ENCODE peak calls at places on chromosomes 6 and 20, in ten cellular contexts. S, Q, L, V, E, D, P, A, W and J are unnamed samples.

GRCh38 chr6:166998256-166999144 is 697 bp upstream of the CEP43 start:
- DNase-seq in S (no peak), Q (peak), L (peak), V (peak), E (no peak), D (peak), P (no peak), A (peak), W (peak), J (no peak)

GRCh38 chr6:54112171-54112650 is 968 bp downstream of the MLIP start:
- DNase-seq in S (no peak), Q (no peak), L (no peak), V (no peak), E (no peak), D (no peak), P (no peak), A (no peak), W (no peak), J (no peak)

GRCh38 chr6:31267504-31268371 is 4.2 kb downstream of the HLA-C start:
- DNase-seq in S (no peak), Q (peak), L (no peak), V (no peak), E (no peak), D (no peak), P (no peak), A (no peak), W (no peak), J (no peak)

GRCh38 chr6:514396-514973 is 122.9 kb downstream of the IRF4 start:
- DNase-seq in S (no peak), Q (no peak), L (no peak), V (no peak), E (no peak), D (no peak), P (no peak), A (no peak), W (peak), J (no peak)

GRCh38 chr20:14197097-14197496 is 140.3 kb downstream of the FLRT3 start:
- DNase-seq in S (no peak), Q (no peak), L (no peak), V (no peak), E (no peak), D (no peak), P (no peak), A (no peak), W (no peak), J (no peak)

GRCh38 chr6:146770275-146770964 is 171.6 kb downstream of the ADGB start:
- DNase-seq in S (no peak), Q (no peak), L (no peak), V (peak), E (no peak), D (no peak), P (no peak), A (no peak), W (no peak), J (no peak)

GRCh38 chr6:53593001-53593488 is 48.1 kb upstream of the GCLC start:
- DNase-seq in S (no peak), Q (no peak), L (no peak), V (no peak), E (no peak), D (no peak), P (no peak), A (no peak), W (peak), J (peak)

GRCh38 chr20:31719644-31720485 is 2.8 kb downstream of the BCL2L1 start:
- DNase-seq in S (peak), Q (peak), L (no peak), V (no peak), E (no peak), D (no peak), P (no peak), A (no peak), W (no peak), J (peak)

GRCh38 chr6:170052991-170053821 is 237.7 kb downstream of the DLL1 start:
- DNase-seq in S (no peak), Q (peak), L (peak), V (peak), E (no peak), D (no peak), P (no peak), A (no peak), W (no peak), J (no peak)

GRCh38 chr6:38720295-38720694 is 5.2 kb downstream of the DNAH8 start:
- DNase-seq in S (no peak), Q (no peak), L (no peak), V (no peak), E (no peak), D (no peak), P (peak), A (no peak), W (no peak), J (no peak)

GRCh38 chr6:134073156-134073555 is 20.7 kb upstream of the SLC2A12 start:
- DNase-seq in S (no peak), Q (no peak), L (no peak), V (no peak), E (no peak), D (no peak), P (no peak), A (no peak), W (no peak), J (no peak)

GRCh38 chr6:43489277-43490072 is 12.1 kb downstream of the TJAP1 start:
- DNase-seq in S (no peak), Q (no peak), L (no peak), V (no peak), E (no peak), D (no peak), P (no peak), A (no peak), W (no peak), J (no peak)

GRCh38 chr6:114342086-114342825 is 567 bp downstream of the HS3ST5 start:
- DNase-seq in S (no peak), Q (peak), L (peak), V (no peak), E (peak), D (peak), P (no peak), A (no peak), W (no peak), J (no peak)

GRCh38 chr6:157270916-157271315 is 52.4 kb downstream of the TMEM242 start:
- DNase-seq in S (no peak), Q (no peak), L (peak), V (no peak), E (no peak), D (no peak), P (no peak), A (no peak), W (no peak), J (no peak)

GRCh38 chr6:36874016-36874442 is 574 bp downstream of the PPIL1 start:
- DNase-seq in S (peak), Q (peak), L (peak), V (no peak), E (no peak), D (peak), P (no peak), A (no peak), W (peak), J (no peak)

DNA sequence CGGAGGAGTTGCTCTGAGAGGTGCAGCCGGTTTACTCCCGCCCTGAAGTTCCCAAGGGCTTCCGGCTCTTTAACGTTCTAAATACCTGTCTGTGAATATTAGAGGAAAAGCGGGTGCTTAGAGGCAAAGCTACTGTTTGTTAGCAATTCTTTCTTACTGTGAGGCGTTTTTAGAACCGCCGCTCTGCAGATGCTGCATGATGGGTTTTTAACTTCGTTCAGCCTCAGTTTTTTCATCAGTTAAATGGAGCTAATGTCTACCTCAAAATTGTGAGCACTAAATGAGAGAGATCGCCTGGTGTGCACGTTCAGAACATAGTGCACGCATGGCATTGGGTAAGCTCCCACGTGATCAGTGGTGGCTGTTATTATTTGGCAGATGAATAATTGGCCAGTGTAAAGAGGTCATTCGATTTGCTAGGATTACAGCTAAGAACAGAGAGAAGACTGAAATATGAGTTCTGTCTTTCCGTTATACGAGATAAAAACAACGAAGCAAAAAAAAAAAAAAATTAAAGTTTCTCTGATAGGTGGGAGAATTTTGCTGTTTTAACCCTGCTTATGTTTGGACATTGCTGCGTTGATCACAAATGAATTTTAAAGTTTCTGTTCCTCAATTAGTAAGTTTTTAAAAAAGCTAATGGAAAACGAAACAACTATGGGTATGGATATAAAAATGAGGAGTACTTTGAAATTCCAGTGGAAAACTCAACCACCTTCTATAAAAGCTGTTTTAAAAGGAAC is 660 bp upstream of the TFB1M start:
- DNase-seq in S (peak), Q (peak), L (peak), V (peak), E (peak), D (peak), P (peak), A (peak), W (peak), J (peak)
- TF ChIP-seq POLR2A in S (no peak), Q (no peak), L (no peak), V (no peak), E (no peak), D (no peak), P (peak), A (no peak), W (peak), J (peak)

GRCh38 chr6:163405412-163406309 is 8.9 kb upstream of the QKI start:
- DNase-seq in S (no peak), Q (peak), L (peak), V (peak), E (no peak), D (peak), P (no peak), A (peak), W (peak), J (no peak)
- TF ChIP-seq POLR2A in S (no peak), Q (peak), L (no peak), V (no peak), E (no peak), D (peak), P (no peak), A (no peak), W (no peak), J (no peak)

GRCh38 chr6:26017567-26017966 is 55.0 kb downstream of the TRIM38 start:
- DNase-seq in S (no peak), Q (peak), L (peak), V (peak), E (no peak), D (peak), P (no peak), A (peak), W (peak), J (no peak)
- TF ChIP-seq POLR2A in S (no peak), Q (no peak), L (no peak), V (no peak), E (no peak), D (peak), P (no peak), A (peak), W (no peak), J (no peak)

GRCh38 chr6:24673625-24674024 is 6.7 kb downstream of the ACOT13 start:
- DNase-seq in S (no peak), Q (no peak), L (no peak), V (no peak), E (no peak), D (no peak), P (no peak), A (no peak), W (peak), J (no peak)
- TF ChIP-seq POLR2A in S (no peak), Q (no peak), L (no peak), V (no peak), E (no peak), D (no peak), P (no peak), A (no peak), W (no peak), J (no peak)

GRCh38 chr20:49892260-49893216 is 22.8 kb downstream of the SPATA2 start:
- DNase-seq in S (no peak), Q (no peak), L (no peak), V (no peak), E (no peak), D (no peak), P (no peak), A (peak), W (no peak), J (no peak)
- TF ChIP-seq POLR2A in S (no peak), Q (no peak), L (no peak), V (no peak), E (no peak), D (no peak), P (no peak), A (no peak), W (no peak), J (no peak)